ENCODE peak calls at places on chromosomes 7 and 10, in five cellular contexts. M, F, B, I and L are unnamed samples.

GRCh38 chr7:139340808-139341057 is 404 bp upstream of the FMC1 start:
- DNase-seq in M (no peak), F (no peak), B (no peak), I (no peak), L (no peak)

GRCh38 chr7:1853619-1854520 is 183.8 kb downstream of the ELFN1 start:
- DNase-seq in M (no peak), F (no peak), B (no peak), I (peak; percentile 8), L (no peak)

GRCh38 chr7:117077658-117078057 is 124.4 kb downstream of the ST7 start:
- DNase-seq in M (no peak), F (no peak), B (no peak), I (no peak), L (no peak)

GRCh38 chr10:89348458-89348857 is 20.7 kb downstream of the IFIT3 start:
- DNase-seq in M (no peak), F (no peak), B (no peak), I (no peak), L (no peak)

GRCh38 chr7:152949790-152950189 is 190.2 kb downstream of the ACTR3B start:
- DNase-seq in M (no peak), F (no peak), B (no peak), I (no peak), L (no peak)

GRCh38 chr10:13827418-13827817 is 240.7 kb downstream of the PRPF18 start:
- DNase-seq in M (no peak), F (peak; percentile 57), B (no peak), I (no peak), L (no peak)

GRCh38 chr10:132690821-132691610 is 94.9 kb downstream of the NKX6-2 start:
- DNase-seq in M (no peak), F (no peak), B (no peak), I (no peak), L (no peak)

GRCh38 chr10:120085386-120085785 is 192.9 kb downstream of the SEC23IP start:
- DNase-seq in M (no peak), F (no peak), B (no peak), I (no peak), L (no peak)

GRCh38 chr7:117110480-117111315 is 157.4 kb downstream of the ST7 start:
- DNase-seq in M (no peak), F (no peak), B (no peak), I (no peak), L (no peak)

GRCh38 chr10:70925377-70926214 is 37.2 kb upstream of the PCBD1 start:
- DNase-seq in M (no peak), F (peak; percentile 67), B (peak; percentile 94), I (peak; percentile 43), L (no peak)

GRCh38 chr10:31151301-31151700 is 119.6 kb upstream of the ZNF438 start:
- DNase-seq in M (no peak), F (no peak), B (no peak), I (no peak), L (no peak)

GRCh38 chr10:8331896-8332729 is 277.6 kb downstream of the GATA3 start:
- DNase-seq in M (peak; percentile 61), F (peak; percentile 4), B (peak; percentile 30), I (no peak), L (no peak)

GRCh38 chr10:34491666-34492065 is 323.4 kb downstream of the PARD3 start:
- DNase-seq in M (no peak), F (peak; percentile 12), B (no peak), I (no peak), L (no peak)